ENCODE peak calls at places on chromosome 12, in six cellular contexts. B, L, P, H, Z and U are unnamed samples.

GRCh38 chr12:40921563-40922163 is 229.4 kb downstream of the CNTN1 start:
- DNase-seq in B (no peak), L (peak; percentile 32), P (peak; percentile 54), H (peak; percentile 8), Z (no peak), U (peak; percentile 11)

GRCh38 chr12:60106207-60106606 is 510.4 kb downstream of the SLC16A7 start:
- DNase-seq in B (no peak), L (peak; percentile 44), P (peak; percentile 19), H (no peak), Z (no peak), U (peak; percentile 12)

GRCh38 chr12:79415296-79415695 is 275.5 kb downstream of the PAWR start:
- DNase-seq in B (no peak), L (no peak), P (no peak), H (no peak), Z (no peak), U (no peak)

GRCh38 chr12:123910057-123910456 is 62.6 kb downstream of the CCDC92 start:
- DNase-seq in B (no peak), L (no peak), P (no peak), H (no peak), Z (no peak), U (no peak)

GRCh38 chr12:124777399-124778372 is 86.0 kb downstream of the SCARB1 start:
- DNase-seq in B (no peak), L (no peak), P (no peak), H (no peak), Z (no peak), U (no peak)

GRCh38 chr12:16003460-16003859 is 92.3 kb downstream of the DERA start:
- DNase-seq in B (no peak), L (no peak), P (no peak), H (no peak), Z (no peak), U (no peak)

GRCh38 chr12:47812797-47813490 is 6.8 kb downstream of the HDAC7 start:
- DNase-seq in B (peak; percentile 58), L (peak; percentile 72), P (peak; percentile 83), H (peak; percentile 93), Z (peak; percentile 76), U (peak; percentile 79)

GRCh38 chr12:53195516-53196420 is 11.3 kb downstream of the ITGB7 start:
- DNase-seq in B (no peak), L (peak; percentile 35), P (no peak), H (no peak), Z (no peak), U (no peak)

GRCh38 chr12:32496946-32497345 is 97.6 kb downstream of the FGD4 start:
- DNase-seq in B (no peak), L (no peak), P (no peak), H (no peak), Z (no peak), U (no peak)

GRCh38 chr12:108816652-108817335 is 40.6 kb downstream of the SSH1 start:
- DNase-seq in B (no peak), L (no peak), P (no peak), H (no peak), Z (no peak), U (no peak)

GRCh38 chr12:128609861-128610260 is 213.9 kb downstream of the SLC15A4 start:
- DNase-seq in B (no peak), L (no peak), P (no peak), H (no peak), Z (no peak), U (no peak)

GRCh38 chr12:71162832-71163711 is 5.3 kb upstream of the TSPAN8 start:
- DNase-seq in B (no peak), L (no peak), P (no peak), H (no peak), Z (no peak), U (no peak)

GRCh38 chr12:91349451-91349850 is 166.8 kb upstream of the DCN start:
- DNase-seq in B (no peak), L (no peak), P (no peak), H (no peak), Z (no peak), U (no peak)

GRCh38 chr12:4177257-4177656 is 96.3 kb upstream of the CCND2 start:
- DNase-seq in B (no peak), L (no peak), P (no peak), H (no peak), Z (no peak), U (no peak)

GRCh38 chr12:106285993-106286392 is 16.5 kb upstream of the TCP11L2 start:
- DNase-seq in B (no peak), L (no peak), P (no peak), H (no peak), Z (no peak), U (peak; percentile 19)

GRCh38 chr12:11753151-11753501 is 103.7 kb downstream of the ETV6 start:
- DNase-seq in B (no peak), L (no peak), P (no peak), H (no peak), Z (no peak), U (no peak)

GRCh38 chr12:9127936-9128663 is 12.4 kb upstream of the A2M start:
- DNase-seq in B (no peak), L (no peak), P (no peak), H (no peak), Z (no peak), U (no peak)

GRCh38 chr12:131368073-131369071 is 342.5 kb upstream of the SFSWAP start:
- DNase-seq in B (no peak), L (no peak), P (no peak), H (no peak), Z (no peak), U (no peak)

GRCh38 chr12:108211161-108211560 is 82.1 kb downstream of the WSCD2 start:
- DNase-seq in B (no peak), L (no peak), P (no peak), H (no peak), Z (no peak), U (no peak)

GRCh38 chr12:19799216-19799615 is 359.9 kb downstream of the AEBP2 start:
- DNase-seq in B (no peak), L (peak; percentile 42), P (no peak), H (no peak), Z (no peak), U (peak; percentile 87)

GRCh38 chr12:99746538-99746937 is 99.0 kb downstream of the GARIN6 start:
- DNase-seq in B (no peak), L (no peak), P (peak; percentile 26), H (no peak), Z (no peak), U (no peak)

GRCh38 chr12:81610955-81611889 is 147.9 kb downstream of the PPFIA2 start:
- DNase-seq in B (no peak), L (peak; percentile 3), P (peak; percentile 68), H (no peak), Z (no peak), U (peak; percentile 24)

GRCh38 chr12:24599737-24600136 is 349.2 kb downstream of the BCAT1 start:
- DNase-seq in B (no peak), L (no peak), P (no peak), H (no peak), Z (no peak), U (no peak)

GRCh38 chr12:27733052-27733656 is 22.5 kb downstream of the MRPS35 start:
- DNase-seq in B (no peak), L (peak; percentile 35), P (peak; percentile 55), H (peak; percentile 40), Z (no peak), U (peak; percentile 8)

GRCh38 chr12:79155703-79156102 is 291.1 kb downstream of the SYT1 start:
- DNase-seq in B (no peak), L (peak; percentile 26), P (no peak), H (no peak), Z (no peak), U (no peak)

GRCh38 chr12:80977356-80977755 is 39.6 kb upstream of the LIN7A start:
- DNase-seq in B (no peak), L (no peak), P (no peak), H (no peak), Z (no peak), U (no peak)